ENCODE peak calls at places on chromosome 16, in five cellular contexts. U, N, O, C and H are unnamed samples.

GRCh38 chr16:73067671-73068545 is 20.0 kb upstream of the ZFHX3 start:
- DNase-seq in U (peak), N (no peak), O (no peak), C (no peak), H (no peak)

GRCh38 chr16:72837846-72838661 is 209.9 kb downstream of the ZFHX3 start:
- DNase-seq in U (peak), N (no peak), O (peak), C (peak), H (no peak)

GRCh38 chr16:50859628-50860360 is 117.9 kb downstream of the CYLD start:
- DNase-seq in U (no peak), N (no peak), O (no peak), C (no peak), H (no peak)

GRCh38 chr16:19289805-19290490 is 4.4 kb downstream of the CLEC19A start:
- DNase-seq in U (peak), N (peak), O (no peak), C (peak), H (no peak)

GRCh38 chr16:27746076-27746855 is 196.3 kb downstream of the KATNIP start:
- DNase-seq in U (no peak), N (no peak), O (no peak), C (no peak), H (no peak)

GRCh38 chr16:84225571-84225970 is 14.2 kb downstream of the KCNG4 start:
- DNase-seq in U (no peak), N (no peak), O (no peak), C (no peak), H (no peak)

GRCh38 chr16:50671644-50672260 is 9.4 kb downstream of the SNX20 start:
- DNase-seq in U (peak), N (no peak), O (no peak), C (peak), H (peak)

GRCh38 chr16:23164736-23165135 is 15.5 kb upstream of the USP31 start:
- DNase-seq in U (no peak), N (no peak), O (no peak), C (no peak), H (no peak)

GRCh38 chr16:21203155-21203797 is 8.1 kb downstream of the ZP2 start:
- DNase-seq in U (no peak), N (no peak), O (no peak), C (no peak), H (no peak)

GRCh38 chr16:12201863-12202262 is 225.3 kb downstream of the SNX29 start:
- DNase-seq in U (no peak), N (no peak), O (no peak), C (no peak), H (no peak)

GRCh38 chr16:30941600-30942420 is 7.1 kb upstream of the ORAI3 start:
- DNase-seq in U (peak), N (peak), O (peak), C (peak), H (peak)

GRCh38 chr16:30998852-30999761 is 11.3 kb downstream of the STX1B start:
- DNase-seq in U (no peak), N (no peak), O (peak), C (no peak), H (no peak)

GRCh38 chr16:72787519-72788268 is 260.2 kb downstream of the ZFHX3 start:
- DNase-seq in U (peak), N (peak), O (peak), C (peak), H (peak)

GRCh38 chr16:78331749-78332148 is 232.3 kb downstream of the WWOX start:
- DNase-seq in U (peak), N (no peak), O (no peak), C (no peak), H (no peak)

GRCh38 chr16:2474877-2475412 is at the start of gene TBC1D24:
- DNase-seq in U (peak), N (peak), O (peak), C (peak), H (peak)

GRCh38 chr16:30775381-30776099 is 11.5 kb downstream of the ZNF629 start:
- DNase-seq in U (peak), N (peak), O (peak), C (peak), H (peak)

GRCh38 chr16:20727181-20727580 is 14.4 kb downstream of the THUMPD1 start:
- DNase-seq in U (no peak), N (no peak), O (no peak), C (no peak), H (no peak)

GRCh38 chr16:35516551-35516950 is 2057.1 kb downstream of the TP53TG3F start:
- DNase-seq in U (no peak), N (no peak), O (no peak), C (no peak), H (no peak)

GRCh38 chr16:53888222-53888621 is 184.3 kb downstream of the FTO start:
- DNase-seq in U (no peak), N (no peak), O (no peak), C (no peak), H (no peak)

GRCh38 chr16:5490499-5490898 is 392.9 kb upstream of the EEF2KMT start:
- DNase-seq in U (peak), N (no peak), O (peak), C (peak), H (no peak)

GRCh38 chr16:85418978-85419491 is 194.1 kb upstream of the GSE1 start:
- DNase-seq in U (no peak), N (no peak), O (no peak), C (peak), H (no peak)

GRCh38 chr16:50861926-50862325 is 120.0 kb downstream of the CYLD start:
- DNase-seq in U (no peak), N (no peak), O (peak), C (no peak), H (peak)

GRCh38 chr16:24771779-24772157 is 42.3 kb downstream of the TNRC6A start:
- DNase-seq in U (no peak), N (no peak), O (no peak), C (no peak), H (peak)

GRCh38 chr16:56298948-56299602 is 107.8 kb downstream of the GNAO1 start:
- DNase-seq in U (no peak), N (no peak), O (no peak), C (peak), H (no peak)

GRCh38 chr16:24670623-24671454 is 58.6 kb upstream of the TNRC6A start:
- DNase-seq in U (peak), N (no peak), O (peak), C (peak), H (peak)

GRCh38 chr16:8376430-8376829 is 213.9 kb downstream of the TMEM114 start:
- DNase-seq in U (no peak), N (no peak), O (no peak), C (no peak), H (no peak)

DNA sequence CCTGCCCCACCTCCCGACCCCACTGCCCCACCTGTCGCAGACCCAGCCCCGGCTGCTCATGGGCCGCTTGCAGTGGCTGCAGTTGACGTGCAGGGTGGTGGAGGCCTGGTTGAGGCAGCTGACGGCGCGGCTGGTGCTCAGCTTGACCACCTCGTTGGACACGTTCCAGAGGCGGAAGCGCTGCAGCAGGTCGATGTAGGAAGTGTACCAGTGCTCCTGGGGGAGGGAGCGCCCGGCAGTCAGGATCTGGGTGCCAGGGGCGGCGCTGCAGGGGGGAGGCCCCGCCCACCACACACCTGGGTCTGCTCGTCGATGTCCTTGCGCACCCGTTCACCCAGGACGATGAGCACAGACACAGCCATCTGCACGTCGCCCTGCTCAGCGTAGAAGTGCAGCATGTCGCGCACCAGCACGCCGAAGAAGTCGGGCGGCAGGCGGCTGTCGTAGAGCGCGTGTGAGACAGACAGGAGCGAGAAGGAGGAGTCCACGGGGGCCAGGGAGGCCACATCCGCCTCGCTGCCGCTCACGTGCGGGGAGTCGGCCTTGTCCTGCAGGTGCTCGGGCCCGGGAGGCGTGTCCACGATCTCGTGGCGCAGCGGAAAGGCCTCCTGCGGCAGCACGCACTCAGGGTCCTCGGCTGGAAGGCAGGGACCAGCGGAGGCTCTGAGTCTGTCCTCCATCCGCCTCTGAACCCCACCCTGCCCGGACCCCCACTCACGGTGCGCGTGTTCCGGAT is 995 bp upstream of the JMJD8 start:
- DNase-seq in U (no peak), N (no peak), O (no peak), C (no peak), H (no peak)
- H3K4me3 ChIP-seq in U (no peak), N (peak), O (no peak), C (no peak), H (no peak)

GRCh38 chr16:81003610-81004460 is 2.9 kb downstream of the CMC2 start:
- DNase-seq in U (no peak), N (no peak), O (peak), C (no peak), H (peak)

GRCh38 chr16:81003064-81003463 is 3.6 kb downstream of the CMC2 start:
- DNase-seq in U (no peak), N (no peak), O (no peak), C (no peak), H (no peak)

GRCh38 chr16:81006472-81007311 is at the start of the genes CENPN and CMC2:
- DNase-seq in U (peak), N (peak), O (peak), C (peak), H (peak)

GRCh38 chr16:81005644-81006471 is 827 bp downstream of the CMC2 start:
- DNase-seq in U (peak), N (no peak), O (no peak), C (peak), H (no peak)

DNA sequence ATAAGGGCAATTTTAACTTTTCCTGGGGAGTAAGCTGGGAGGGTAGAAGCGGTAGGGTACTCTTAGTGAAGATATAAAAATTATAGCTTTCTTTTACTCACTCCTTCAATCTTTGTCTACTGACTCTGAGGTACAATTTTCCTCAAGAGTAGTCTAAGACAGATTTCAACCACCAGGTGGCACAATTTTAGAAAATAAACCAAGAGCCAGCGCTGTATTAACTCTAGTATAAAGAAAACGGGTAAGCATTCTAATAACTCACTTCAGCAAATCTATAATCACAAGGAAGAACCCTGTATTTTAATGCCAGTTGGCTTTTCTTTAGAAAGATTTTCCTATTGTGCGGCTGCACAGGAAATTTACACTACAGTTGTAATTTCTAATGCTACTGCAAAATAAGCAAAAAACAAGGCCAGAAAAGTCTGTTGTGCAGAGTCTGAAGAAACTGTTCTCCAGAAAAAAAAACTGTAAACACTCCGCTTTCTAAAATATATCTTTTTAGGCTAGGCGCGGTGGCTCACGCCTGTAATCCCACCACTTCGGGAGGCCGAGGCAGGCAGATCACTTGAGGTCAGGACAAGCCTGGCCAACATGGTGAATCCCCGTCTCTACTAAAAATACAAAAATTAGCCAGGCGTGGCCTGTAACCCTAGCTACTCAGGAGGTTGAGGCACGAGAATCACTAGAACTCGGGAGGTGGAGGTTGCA is 1.9 kb downstream of the CMC2 start:
- DNase-seq in U (no peak), N (no peak), O (peak), C (peak), H (peak)
- H3K4me3 ChIP-seq in U (peak), N (peak), O (peak), C (peak), H (peak)

GRCh38 chr16:79436885-79437284 is 163.7 kb downstream of the MAF start:
- DNase-seq in U (no peak), N (no peak), O (no peak), C (no peak), H (no peak)

GRCh38 chr16:79434097-79434496 is 166.4 kb downstream of the MAF start:
- DNase-seq in U (no peak), N (no peak), O (no peak), C (no peak), H (no peak)

GRCh38 chr16:79434771-79435170 is 165.8 kb downstream of the MAF start:
- DNase-seq in U (no peak), N (no peak), O (no peak), C (no peak), H (no peak)

GRCh38 chr16:79439866-79440265 is 160.7 kb downstream of the MAF start:
- DNase-seq in U (no peak), N (no peak), O (no peak), C (no peak), H (no peak)

DNA sequence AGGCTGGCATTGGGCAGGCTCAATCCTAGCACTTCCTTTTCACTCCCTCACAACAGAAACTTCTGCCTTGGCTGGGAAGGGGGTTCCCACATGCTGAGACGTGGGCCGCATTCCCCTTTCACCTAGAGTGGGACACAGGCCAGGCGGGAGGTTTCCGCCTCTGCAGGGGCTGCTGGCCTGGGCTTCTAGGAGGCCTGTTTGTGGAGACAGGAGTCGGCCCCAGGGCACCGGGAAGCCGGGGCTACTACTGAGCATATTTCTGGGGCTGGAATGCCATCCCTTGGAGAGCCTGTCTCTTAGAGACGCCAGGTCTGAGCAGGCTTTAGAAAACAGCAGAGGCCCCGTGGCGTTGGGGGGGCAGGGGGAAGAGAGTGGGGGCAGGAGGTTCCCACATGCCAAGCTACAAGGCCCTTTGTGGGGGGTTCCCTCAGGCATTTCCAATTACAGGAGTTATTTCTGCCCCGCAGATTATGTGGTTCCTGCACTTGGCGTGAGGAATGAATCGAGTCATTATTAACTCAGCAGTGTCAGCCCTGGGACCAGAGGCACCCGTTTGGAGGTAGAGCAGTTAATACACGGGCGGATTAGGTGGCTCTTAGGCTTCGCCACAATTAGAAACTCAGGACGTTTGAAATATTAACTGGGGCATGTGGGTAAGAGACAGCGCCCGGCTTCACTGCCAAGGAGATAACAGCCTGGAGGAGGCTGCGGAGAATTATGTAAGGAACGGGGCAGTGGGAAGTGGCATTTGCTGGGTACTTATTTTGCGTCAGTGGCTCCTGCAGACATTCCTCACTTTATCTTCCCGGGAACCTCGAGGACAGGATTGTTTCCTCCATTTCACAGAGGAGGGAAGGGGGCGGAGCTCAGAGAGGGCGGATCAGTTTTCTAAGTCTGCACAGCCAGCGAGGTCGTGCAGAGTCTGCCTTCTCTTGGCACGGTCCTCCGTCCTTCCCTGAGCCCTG is 162.5 kb downstream of the MAF start:
- DNase-seq in U (peak), N (no peak), O (peak), C (peak), H (peak)
- H3K4me3 ChIP-seq in U (no peak), N (peak), O (no peak), C (peak), H (no peak)

DNA sequence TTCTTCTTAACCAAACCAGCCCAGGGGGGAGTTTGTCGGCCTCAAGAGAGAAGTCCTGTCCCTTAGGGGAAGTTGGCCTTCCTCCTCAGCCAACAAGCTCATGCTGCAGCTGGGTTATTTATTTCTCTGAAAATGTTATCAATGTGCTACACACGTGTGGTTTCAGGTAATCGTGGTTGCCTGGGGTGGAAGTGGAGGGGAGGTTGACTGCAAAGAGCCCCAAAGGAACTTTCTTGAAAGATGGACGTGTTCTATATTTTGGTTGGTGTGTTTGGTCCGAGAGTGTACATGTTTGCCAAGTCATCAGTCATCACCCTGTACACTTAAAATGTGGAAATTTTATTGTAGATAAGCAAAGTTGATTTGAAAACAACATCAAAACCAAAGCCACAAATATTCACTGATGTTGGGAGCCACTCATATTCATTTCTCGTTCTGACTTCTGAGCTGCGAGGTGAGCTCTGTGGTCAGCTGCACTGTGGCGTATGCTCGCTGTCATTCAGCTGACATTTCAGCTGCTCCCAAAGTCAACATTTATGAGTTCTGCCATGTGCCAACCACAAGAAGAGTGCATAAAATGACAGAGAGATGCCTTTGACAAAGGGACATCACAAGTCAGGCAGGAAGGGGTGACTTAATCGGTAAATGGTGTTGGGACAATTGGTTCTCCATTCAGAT is 26.5 kb upstream of the ADGRG1 start:
- DNase-seq in U (peak), N (no peak), O (peak), C (no peak), H (no peak)
- H3K4me3 ChIP-seq in U (no peak), N (no peak), O (no peak), C (no peak), H (no peak)